ENCODE peak calls at places on chromosomes 11 and 22, in ten cellular contexts. K, L, Y, E, W, T, H, B, D and R are unnamed samples.

GRCh38 chr22:41657709-41658108 is 31.0 kb downstream of the SNU13 start:
- DNase-seq in L (no peak), H (no peak), K (no peak), T (no peak), D (no peak), Y (no peak), W (no peak), B (no peak), E (no peak), R (no peak)

GRCh38 chr22:48315415-48316244 is 1512.0 kb downstream of the BRD1 start:
- DNase-seq in Y (no peak), K (no peak), W (no peak), E (no peak), T (peak; percentile 8), B (no peak), H (no peak), D (no peak), L (peak; percentile 43), R (peak; percentile 71)

GRCh38 chr22:35376728-35377472 is 4.0 kb upstream of the HMOX1 start:
- DNase-seq in L (peak; percentile 95), D (peak; percentile 75), K (peak; percentile 97), T (peak; percentile 95), W (peak; percentile 87), H (peak; percentile 60), E (peak; percentile 89), Y (peak; percentile 95), B (peak; percentile 100), R (peak; percentile 97)

GRCh38 chr22:30372915-30373314 is 14.3 kb downstream of the RNF215 start:
- DNase-seq in W (no peak), Y (no peak), L (no peak), H (no peak), E (no peak), B (no peak), K (no peak), T (no peak), D (no peak), R (no peak)

GRCh38 chr11:77966338-77966737 is 28.1 kb downstream of the INTS4 start:
- DNase-seq in L (no peak), H (no peak), D (no peak), E (no peak), T (no peak), W (no peak), B (no peak), Y (no peak), K (no peak), R (no peak)

GRCh38 chr11:109109150-109109549 is 312.8 kb upstream of the C11orf87 start:
- DNase-seq in E (no peak), T (no peak), B (no peak), D (no peak), L (no peak), K (no peak), Y (no peak), H (no peak), W (no peak), R (no peak)

GRCh38 chr11:64396079-64396591 is 37.2 kb downstream of the RPS6KA4 start:
- DNase-seq in K (no peak), B (peak; percentile 38), D (no peak), L (no peak), E (no peak), T (no peak), W (no peak), Y (no peak), H (no peak), R (no peak)

GRCh38 chr22:19177164-19178064 is 1.1 kb downstream of the SLC25A1 start:
- DNase-seq in Y (no peak), E (no peak), K (no peak), W (no peak), T (no peak), B (no peak), D (no peak), H (no peak), L (no peak), R (peak; percentile 76)

GRCh38 chr11:1561266-1561665 is 10.8 kb downstream of the DUSP8 start:
- DNase-seq in T (no peak), Y (no peak), E (no peak), B (no peak), K (no peak), L (no peak), D (no peak), H (no peak), W (no peak), R (peak; percentile 45)

GRCh38 chr22:49004484-49005399 is 822.9 kb downstream of the BRD1 start:
- DNase-seq in L (peak; percentile 34), B (no peak), Y (no peak), D (no peak), H (no peak), E (no peak), W (no peak), T (no peak), K (no peak), R (no peak)

GRCh38 chr11:67053896-67054850 is 2.5 kb upstream of the RHOD start:
- DNase-seq in E (no peak), L (peak; percentile 75), H (no peak), D (peak; percentile 98), W (peak; percentile 81), K (peak; percentile 47), Y (peak; percentile 51), B (peak; percentile 79), T (peak; percentile 46), R (peak; percentile 77)

GRCh38 chr11:45527898-45528297 is 137.5 kb downstream of the CHST1 start:
- DNase-seq in W (no peak), D (no peak), E (no peak), K (no peak), T (no peak), B (peak; percentile 51), H (no peak), L (no peak), Y (no peak), R (no peak)

GRCh38 chr11:133659542-133660201 is 127.4 kb upstream of the OPCML start:
- DNase-seq in E (no peak), D (no peak), W (no peak), L (no peak), B (no peak), K (no peak), Y (no peak), H (no peak), T (no peak), R (no peak)

GRCh38 chr22:48488611-48489456 is 1338.8 kb downstream of the BRD1 start:
- DNase-seq in H (no peak), E (no peak), Y (no peak), K (no peak), W (no peak), L (peak; percentile 23), B (no peak), D (no peak), T (no peak), R (peak; percentile 57)

GRCh38 chr11:88344869-88345268 is 7.3 kb upstream of the CTSC start:
- DNase-seq in H (no peak), D (no peak), K (no peak), Y (no peak), E (no peak), B (peak; percentile 28), T (no peak), L (no peak), W (no peak), R (no peak)

GRCh38 chr11:19573666-19574065 is 139.0 kb upstream of the NAV2 start:
- DNase-seq in W (no peak), T (peak; percentile 31), E (peak; percentile 66), L (no peak), H (no peak), D (no peak), Y (no peak), B (no peak), K (no peak), R (no peak)

DNA sequence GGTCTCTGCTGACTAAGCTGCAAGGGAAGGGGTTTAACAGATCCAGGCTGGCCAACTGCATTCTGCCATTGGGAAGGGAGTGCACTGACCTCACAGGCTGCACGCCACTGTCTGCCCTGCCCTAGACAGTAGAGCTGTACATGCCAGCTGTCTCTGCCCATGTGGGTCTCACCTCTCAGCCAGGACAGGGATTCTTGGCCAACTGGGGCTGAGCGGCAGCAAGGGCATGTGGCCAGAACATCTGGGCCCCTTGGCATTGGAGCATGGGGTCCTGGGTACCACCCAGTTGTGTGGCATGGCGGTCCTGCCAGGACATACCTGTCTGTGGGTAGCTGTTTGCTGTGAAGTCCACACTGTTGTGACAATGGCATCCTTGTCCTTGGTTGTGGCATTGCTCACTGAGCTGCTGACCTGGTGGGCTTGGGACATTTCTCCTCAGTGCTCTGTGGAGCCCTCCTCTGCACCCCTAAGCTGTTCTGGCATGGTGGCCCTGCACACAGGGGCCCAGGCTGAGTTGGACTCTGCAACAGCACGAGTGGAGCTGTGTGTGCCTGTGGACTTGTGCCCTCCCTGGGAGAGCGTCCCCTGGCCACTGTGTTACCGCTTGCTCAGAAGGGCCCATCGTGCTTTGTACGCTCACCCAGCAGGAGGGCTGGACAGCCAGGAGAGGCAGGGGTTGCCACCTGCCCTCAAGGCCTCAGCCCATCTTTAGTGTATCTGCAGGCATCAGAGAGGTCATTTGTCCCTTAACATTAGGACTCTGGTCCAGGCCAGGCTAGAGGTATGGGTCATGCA is 46.7 kb downstream of the MED15 start:
- DNase-seq in D (no peak), E (no peak), B (no peak), Y (no peak), T (peak; percentile 17), L (no peak), W (no peak), H (no peak), K (no peak), R (no peak)
- H3K4me1 ChIP-seq in D (peaks cover 12% of the 10 kb centered on the region), E (peaks cover 94% of the 10 kb centered on the region), B (peaks cover 55% of the 10 kb centered on the region), Y (peaks cover 39% of the 10 kb centered on the region), T (peaks cover 46% of the 10 kb centered on the region), L (no peaks in the 10 kb centered on the region), W (no peaks in the 10 kb centered on the region), H (peaks cover 59% of the 10 kb centered on the region), K (peaks cover 50% of the 10 kb centered on the region), R (peaks cover 6% of the 10 kb centered on the region)

GRCh38 chr11:12099132-12099873 is 11.1 kb upstream of the MICAL2 start:
- DNase-seq in L (no peak), E (no peak), Y (no peak), K (no peak), B (no peak), T (no peak), H (no peak), W (no peak), D (no peak), R (no peak)
- H3K27ac ChIP-seq in L (no peak overlapping the region), E (no peak overlapping the region), Y (no peak overlapping the region), K (no peak overlapping the region), B (no peak overlapping the region), T (no peak overlapping the region), H (no peak overlapping the region), W (no peak overlapping the region), D (peak overlapping the region; percentile 46), R (no peak overlapping the region)

GRCh38 chr22:50624347-50625130 is 3.4 kb downstream of the ARSA start:
- DNase-seq in H (no peak), K (no peak), Y (no peak), B (no peak), L (no peak), T (no peak), D (no peak), E (no peak), W (no peak), R (peak; percentile 17)
- H3K4me1 ChIP-seq in H (peaks cover 39% of the 10 kb centered on the region), K (peaks cover 7% of the 10 kb centered on the region), Y (no peaks in the 10 kb centered on the region), B (peaks cover 14% of the 10 kb centered on the region), L (no peaks in the 10 kb centered on the region), T (peaks cover 11% of the 10 kb centered on the region), D (peaks cover 19% of the 10 kb centered on the region), E (peaks cover 55% of the 10 kb centered on the region), W (no peaks in the 10 kb centered on the region), R (no peaks in the 10 kb centered on the region)

DNA sequence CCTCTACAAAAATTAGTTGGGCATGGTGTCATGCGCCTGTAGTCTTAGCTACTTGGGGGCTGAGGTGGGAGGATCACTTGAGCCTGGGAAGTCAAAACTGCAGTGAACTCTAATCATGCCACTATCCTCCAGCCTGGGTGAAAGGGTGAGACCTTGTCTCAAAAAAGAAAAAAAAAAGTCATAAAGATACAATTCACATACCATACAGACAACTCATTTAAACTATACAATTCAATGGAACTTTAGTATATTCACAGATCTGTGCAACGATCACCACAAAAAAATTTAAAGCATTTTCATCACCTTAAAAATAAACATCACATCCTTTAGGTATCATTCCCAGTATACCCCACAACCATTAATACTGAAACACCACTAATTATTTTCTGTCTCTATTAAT is 201.2 kb downstream of the PGR start:
- DNase-seq in W (no peak), K (no peak), E (no peak), T (no peak), H (no peak), Y (no peak), D (no peak), B (no peak), L (no peak), R (no peak)
- H3K27ac ChIP-seq in W (no peak overlapping the region), K (no peak overlapping the region), E (no peak overlapping the region), T (no peak overlapping the region), H (no peak overlapping the region), Y (no peak overlapping the region), D (no peak overlapping the region), B (no peak overlapping the region), L (no peak overlapping the region), R (no peak overlapping the region)